ENCODE peak calls at places on chromosome 16, in nine cellular contexts. O, E, D, Z, V, S, G, X and N are unnamed samples.

GRCh38 chr16:8962393-8963009 is 1.2 kb downstream of the USP7 start:
- DNase-seq in O (no peak), E (peak; percentile 79), D (no peak), Z (peak; percentile 64), V (peak; percentile 8), S (no peak), G (no peak), X (no peak), N (no peak)

GRCh38 chr16:84277244-84277823 is 17.3 kb upstream of the WFDC1 start:
- DNase-seq in O (peak; percentile 48), E (peak; percentile 48), D (peak; percentile 35), Z (peak; percentile 84), V (peak; percentile 68), S (no peak), G (peak; percentile 71), X (peak; percentile 78), N (peak; percentile 62)

GRCh38 chr16:8898660-8899318 is 16.6 kb downstream of the LITAFD start:
- DNase-seq in O (no peak), E (no peak), D (no peak), Z (no peak), V (no peak), S (no peak), G (no peak), X (no peak), N (no peak)

GRCh38 chr16:10729649-10730048 is 14.0 kb upstream of the NUBP1 start:
- DNase-seq in O (peak; percentile 54), E (no peak), D (no peak), Z (peak; percentile 16), V (peak; percentile 89), S (no peak), G (no peak), X (no peak), N (no peak)

GRCh38 chr16:67301080-67301757 is 21.9 kb downstream of the PLEKHG4 start:
- DNase-seq in O (no peak), E (no peak), D (peak; percentile 73), Z (no peak), V (no peak), S (no peak), G (no peak), X (no peak), N (no peak)

GRCh38 chr16:80804061-80804450 is 342 bp downstream of the CDYL2 start:
- DNase-seq in O (no peak), E (peak; percentile 56), D (no peak), Z (no peak), V (peak; percentile 34), S (no peak), G (peak; percentile 33), X (peak; percentile 74), N (no peak)

GRCh38 chr16:67329901-67330300 is 3.3 kb downstream of the LRRC36 start:
- DNase-seq in O (no peak), E (no peak), D (no peak), Z (no peak), V (peak; percentile 14), S (no peak), G (no peak), X (no peak), N (no peak)

GRCh38 chr16:82852388-82852998 is 225.7 kb downstream of the CDH13 start:
- DNase-seq in O (no peak), E (no peak), D (no peak), Z (no peak), V (no peak), S (no peak), G (no peak), X (no peak), N (no peak)

GRCh38 chr16:48818257-48818656 is 208.3 kb upstream of the N4BP1 start:
- DNase-seq in O (no peak), E (no peak), D (no peak), Z (no peak), V (no peak), S (no peak), G (no peak), X (no peak), N (no peak)

GRCh38 chr16:55053071-55053415 is 122.4 kb downstream of the IRX5 start:
- DNase-seq in O (no peak), E (no peak), D (no peak), Z (no peak), V (no peak), S (no peak), G (no peak), X (no peak), N (no peak)

GRCh38 chr16:67230809-67231660 is 4.1 kb downstream of the TMEM208 start:
- DNase-seq in O (no peak), E (no peak), D (no peak), Z (no peak), V (no peak), S (no peak), G (peak; percentile 20), X (peak; percentile 46), N (no peak)

GRCh38 chr16:87132361-87133014 is 184.7 kb downstream of the C16orf95 start:
- DNase-seq in O (peak; percentile 26), E (no peak), D (no peak), Z (peak; percentile 88), V (peak; percentile 49), S (no peak), G (no peak), X (no peak), N (no peak)

GRCh38 chr16:19704321-19705130 is 13.5 kb downstream of the KNOP1 start:
- DNase-seq in O (no peak), E (no peak), D (no peak), Z (no peak), V (peak; percentile 16), S (no peak), G (no peak), X (no peak), N (no peak)

GRCh38 chr16:75491876-75492275 is 3.4 kb downstream of the CHST6 start:
- DNase-seq in O (no peak), E (no peak), D (no peak), Z (peak; percentile 35), V (peak; percentile 40), S (no peak), G (peak; percentile 62), X (no peak), N (no peak)

GRCh38 chr16:85561248-85562101 is 51.6 kb upstream of the GSE1 start:
- DNase-seq in O (no peak), E (no peak), D (no peak), Z (no peak), V (no peak), S (no peak), G (no peak), X (no peak), N (no peak)
- H3K4me1 ChIP-seq in O (peaks cover 48% of the 10 kb centered on the region), E (peaks cover 14% of the 10 kb centered on the region), D (peaks cover 12% of the 10 kb centered on the region), Z (peaks cover 38% of the 10 kb centered on the region), V (peaks cover 28% of the 10 kb centered on the region), S (peaks cover 4% of the 10 kb centered on the region), G (peaks cover 14% of the 10 kb centered on the region), X (peaks cover 70% of the 10 kb centered on the region), N (peaks cover 39% of the 10 kb centered on the region)

GRCh38 chr16:4918790-4919210 is 18.1 kb downstream of the PPL start:
- DNase-seq in O (no peak), E (no peak), D (no peak), Z (no peak), V (peak; percentile 73), S (no peak), G (peak; percentile 58), X (no peak), N (no peak)
- H3K4me1 ChIP-seq in O (peaks cover 59% of the 10 kb centered on the region), E (no peaks in the 10 kb centered on the region), D (no peaks in the 10 kb centered on the region), Z (peaks cover 7% of the 10 kb centered on the region), V (peaks cover 27% of the 10 kb centered on the region), S (peaks cover 4% of the 10 kb centered on the region), G (no peaks in the 10 kb centered on the region), X (no peaks in the 10 kb centered on the region), N (peaks cover 15% of the 10 kb centered on the region)

DNA sequence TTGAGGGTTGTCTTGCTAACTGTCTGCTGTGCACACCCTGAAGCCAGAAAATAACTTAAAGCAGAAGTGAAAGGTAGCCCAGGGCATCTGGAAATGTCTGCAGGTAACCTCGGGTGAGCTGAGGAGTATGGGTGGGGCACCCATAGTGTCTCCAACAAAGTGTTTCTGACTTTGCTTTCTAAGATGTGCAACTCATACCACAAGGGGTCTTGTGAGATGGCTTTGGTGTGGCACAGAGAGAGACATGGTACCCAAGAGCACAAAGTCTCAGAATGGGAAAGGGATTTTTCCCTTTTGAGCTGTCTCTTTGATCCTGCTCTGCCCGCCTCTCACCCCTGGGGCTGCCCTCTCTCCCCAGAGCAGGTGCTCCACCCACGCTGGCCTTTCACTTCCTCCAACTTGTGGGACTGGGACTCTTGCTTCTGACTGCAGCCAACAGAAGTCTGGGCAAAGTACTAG is 6.9 kb downstream of the CHD9 start:
- DNase-seq in O (no peak), E (no peak), D (no peak), Z (no peak), V (no peak), S (no peak), G (no peak), X (no peak), N (no peak)
- H3K4me1 ChIP-seq in O (peaks cover 20% of the 10 kb centered on the region), E (peaks cover 7% of the 10 kb centered on the region), D (no peaks in the 10 kb centered on the region), Z (peaks cover 7% of the 10 kb centered on the region), V (peaks cover under 1% of the 10 kb centered on the region), S (no peaks in the 10 kb centered on the region), G (no peaks in the 10 kb centered on the region), X (peaks cover 67% of the 10 kb centered on the region), N (peaks cover 3% of the 10 kb centered on the region)

GRCh38 chr16:1342526-1343427 is 8.9 kb downstream of the TSR3 start:
- DNase-seq in O (peak; percentile 95), E (peak; percentile 94), D (peak; percentile 67), Z (peak; percentile 99), V (peak; percentile 94), S (peak; percentile 82), G (peak; percentile 99), X (peak; percentile 94), N (peak; percentile 96)

GRCh38 chr16:1338119-1338730 is 4.8 kb downstream of the BAIAP3 start:
- DNase-seq in O (no peak), E (no peak), D (no peak), Z (peak; percentile 82), V (peak; percentile 51), S (no peak), G (peak; percentile 67), X (no peak), N (no peak)

GRCh38 chr16:1341495-1342388 is 8.3 kb downstream of the BAIAP3 start:
- DNase-seq in O (no peak), E (no peak), D (no peak), Z (no peak), V (no peak), S (no peak), G (no peak), X (no peak), N (no peak)

GRCh38 chr16:1338855-1339675 is 5.6 kb downstream of the BAIAP3 start:
- DNase-seq in O (no peak), E (no peak), D (no peak), Z (no peak), V (no peak), S (no peak), G (no peak), X (no peak), N (no peak)

DNA sequence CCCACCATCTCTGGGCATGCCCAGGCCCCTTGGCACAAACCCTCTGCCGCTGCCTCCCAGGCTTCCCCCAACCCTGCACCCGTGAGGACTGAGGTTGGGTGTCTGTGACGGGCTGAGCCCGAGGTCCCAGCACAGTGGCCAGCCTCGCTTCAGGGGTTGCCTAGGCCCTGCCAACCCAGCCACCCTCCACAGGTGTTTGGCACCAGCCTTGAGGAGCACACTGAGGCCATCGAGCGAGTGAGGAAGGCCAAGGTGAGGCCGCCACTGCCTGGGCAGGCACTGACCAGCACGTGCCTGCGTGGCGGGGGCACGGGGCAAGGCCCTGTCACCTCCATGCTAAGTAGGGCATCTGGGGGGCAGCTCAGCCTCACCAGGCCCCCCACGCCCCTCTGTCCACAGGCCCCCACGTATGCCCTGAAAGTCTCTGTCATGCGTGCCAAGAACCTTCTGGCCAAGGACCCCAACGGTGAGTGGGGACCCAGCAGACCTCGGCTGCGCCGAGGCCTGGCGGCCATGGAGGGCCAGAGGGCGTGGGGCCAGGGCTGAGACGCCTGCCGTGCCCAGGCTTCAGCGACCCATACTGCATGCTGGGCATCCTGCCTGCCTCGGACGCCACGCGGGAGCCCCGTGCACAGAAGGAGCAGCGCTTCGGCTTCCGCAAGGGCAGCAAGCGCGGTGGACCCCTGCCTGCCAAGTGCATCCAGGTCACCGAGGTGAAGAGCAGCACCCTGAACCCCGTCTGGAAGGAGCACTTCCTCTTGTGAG is 7.5 kb downstream of the BAIAP3 start:
- DNase-seq in O (no peak), E (no peak), D (no peak), Z (no peak), V (no peak), S (no peak), G (no peak), X (no peak), N (no peak)
- H3K4me1 ChIP-seq in O (peaks cover 20% of the 10 kb centered on the region), E (peaks cover 23% of the 10 kb centered on the region), D (no peaks in the 10 kb centered on the region), Z (peaks cover 9% of the 10 kb centered on the region), V (no peaks in the 10 kb centered on the region), S (peaks cover 5% of the 10 kb centered on the region), G (no peaks in the 10 kb centered on the region), X (peaks cover 14% of the 10 kb centered on the region), N (peaks cover 17% of the 10 kb centered on the region)